ENCODE peak calls at places on chromosomes 11 and 22, in nine cellular contexts. V is fibroblast of mammary gland, T is stomach, A is endothelial cell, O is ovary, C is heart left ventricle, H is B cell, D is nephron progenitor cell, J is fibroblast of pulmonary artery. Y is an unnamed sample.

GRCh38 chr11:62930157-62930556 is 9.0 kb upstream of the CHRM1 start:
- DNase-seq in D (no peak), H (no peak), C (no peak), A (no peak), V (no peak), O (no peak), T (no peak), J (no peak), Y (no peak)

GRCh38 chr22:30304495-30305244 is 15.4 kb upstream of the CASTOR1 start:
- DNase-seq in H (peak), T (peak), O (no peak), A (no peak), C (no peak), D (no peak), V (no peak), J (no peak), Y (no peak)

GRCh38 chr11:95445746-95446333 is 214.8 kb upstream of the SESN3 start:
- DNase-seq in J (no peak), O (no peak), T (no peak), C (no peak), A (no peak), V (no peak), D (no peak), H (no peak), Y (no peak)

GRCh38 chr22:43174941-43175531 is 11.9 kb downstream of the TTLL12 start:
- DNase-seq in A (no peak), J (no peak), T (peak), C (no peak), V (no peak), D (no peak), H (no peak), O (no peak), Y (no peak)

GRCh38 chr11:36257351-36257750 is 31.9 kb downstream of the COMMD9 start:
- DNase-seq in H (no peak), A (no peak), C (no peak), D (no peak), J (peak), V (peak), T (no peak), O (peak), Y (no peak)

GRCh38 chr11:16917941-16918340 is 96.3 kb downstream of the PLEKHA7 start:
- DNase-seq in T (no peak), A (no peak), D (no peak), J (peak), V (no peak), O (no peak), H (no peak), C (no peak), Y (no peak)

GRCh38 chr11:86442420-86442819 is 67.7 kb downstream of the CCDC81 start:
- DNase-seq in H (no peak), J (no peak), V (peak), C (no peak), T (no peak), O (no peak), A (no peak), D (no peak), Y (no peak)

GRCh38 chr11:68503281-68503687 is 42.7 kb downstream of the PPP6R3 start:
- DNase-seq in D (no peak), A (peak), C (peak), J (peak), T (no peak), V (peak), H (no peak), O (no peak), Y (no peak)

GRCh38 chr11:69267395-69267805 is 26.6 kb upstream of the MYEOV start:
- DNase-seq in J (no peak), A (no peak), C (no peak), O (no peak), T (no peak), D (no peak), H (no peak), V (no peak), Y (no peak)

GRCh38 chr22:41078975-41079374 is 13.4 kb upstream of the EP300 start:
- DNase-seq in J (no peak), A (no peak), T (no peak), D (no peak), O (no peak), H (peak), C (no peak), V (no peak), Y (no peak)

GRCh38 chr11:63919267-63920125 is 2.5 kb upstream of the RCOR2 start:
- DNase-seq in T (peak), J (no peak), H (peak), A (no peak), V (peak), D (peak), O (peak), C (peak), Y (no peak)

GRCh38 chr11:126498281-126498680 is 142.8 kb downstream of the ST3GAL4 start:
- DNase-seq in V (no peak), J (no peak), D (no peak), H (no peak), A (no peak), C (no peak), T (no peak), O (no peak), Y (no peak)

GRCh38 chr11:63246045-63246444 is 2.6 kb upstream of the SLC22A25 start:
- DNase-seq in H (no peak), T (no peak), V (no peak), D (no peak), A (no peak), C (no peak), J (no peak), O (no peak), Y (no peak)

GRCh38 chr11:126167476-126167875 is 44.0 kb downstream of the RPUSD4 start:
- DNase-seq in J (no peak), V (peak), A (no peak), H (no peak), T (no peak), D (no peak), O (no peak), C (no peak), Y (no peak)

DNA sequence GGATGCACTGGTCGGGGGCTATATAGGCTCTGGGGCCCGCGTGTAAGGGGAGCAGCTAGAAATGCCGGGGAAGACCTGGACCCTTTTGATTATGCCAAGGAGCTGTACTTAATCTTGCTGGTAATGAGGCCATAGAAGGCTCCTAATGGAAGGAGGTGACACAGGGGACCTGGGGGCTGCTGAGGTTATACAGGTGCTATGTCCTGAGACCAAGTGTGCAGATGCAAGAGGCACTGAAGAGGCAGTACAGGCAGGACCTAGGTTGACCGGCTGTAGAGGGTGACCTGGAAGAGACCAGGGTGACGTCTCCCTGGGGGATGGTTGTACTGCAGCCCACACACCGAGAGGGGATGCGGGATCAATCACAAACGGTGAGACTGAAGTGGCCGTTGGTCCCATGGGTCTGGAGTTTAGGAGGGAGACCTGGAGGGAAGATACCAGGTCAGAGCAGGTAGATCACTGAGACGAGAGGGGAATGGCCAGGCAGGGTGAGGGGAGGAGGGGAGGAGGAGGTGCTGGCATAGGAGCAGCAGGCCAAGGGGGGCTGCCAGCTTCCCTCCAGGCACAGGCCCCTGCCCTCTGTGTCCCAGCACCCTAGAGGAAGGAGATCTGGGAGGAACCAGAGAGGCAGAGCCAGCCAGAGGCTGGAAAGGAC is 6.9 kb downstream of the MAPK8IP2 start:
- DNase-seq in J (no peak), D (no peak), H (peak), A (no peak), C (no peak), V (no peak), O (no peak), T (no peak), Y (no peak)
- TF ChIP-seq CTCF in J (no peak), D (no peak), H (no peak), A (no peak), C (no peak), V (no peak), O (no peak), T (no peak), Y (no peak)

GRCh38 chr11:47467372-47467771 is 18.4 kb upstream of the RAPSN start:
- DNase-seq in J (no peak), V (no peak), T (peak), C (no peak), A (no peak), H (no peak), D (no peak), O (no peak), Y (no peak)

GRCh38 chr11:47468598-47469214 is 19.8 kb upstream of the RAPSN start:
- DNase-seq in A (no peak), H (no peak), C (no peak), T (no peak), O (no peak), V (peak), J (peak), D (no peak), Y (no peak)

GRCh38 chr11:47466701-47467250 is 17.8 kb upstream of the RAPSN start:
- DNase-seq in J (peak), A (peak), C (peak), H (no peak), O (peak), T (peak), D (no peak), V (peak), Y (no peak)

GRCh38 chr11:47469411-47470179 is 20.7 kb upstream of the RAPSN start:
- DNase-seq in H (no peak), T (no peak), C (no peak), D (no peak), A (no peak), J (peak), V (peak), O (no peak), Y (no peak)

DNA sequence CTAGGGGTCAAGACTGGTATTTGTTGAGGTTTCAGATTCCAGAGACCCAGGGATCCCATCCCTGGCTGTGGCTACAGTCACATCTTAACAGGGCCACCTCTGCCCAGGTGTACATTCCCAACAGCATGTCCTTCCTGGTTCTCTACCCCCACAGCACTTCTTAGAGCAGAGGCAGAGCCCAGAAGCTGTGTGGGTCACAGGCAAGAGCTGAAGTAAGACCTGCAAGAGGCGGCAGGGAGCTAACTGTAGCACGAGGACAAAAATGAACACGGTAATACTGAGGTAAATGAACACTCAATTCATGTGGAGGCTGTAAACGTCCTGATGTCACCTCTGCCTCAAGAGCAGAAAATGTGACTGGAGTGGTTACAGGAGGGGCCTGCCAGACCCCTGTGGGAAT is 21.7 kb upstream of the RAPSN start:
- DNase-seq in A (no peak), D (no peak), V (no peak), O (no peak), T (no peak), J (no peak), C (no peak), H (no peak), Y (no peak)
- TF ChIP-seq CTCF in A (no peak), D (no peak), V (no peak), O (no peak), T (no peak), J (no peak), C (no peak), H (no peak), Y (no peak)

GRCh38 chr11:131737357-131737756 is 366.9 kb downstream of the NTM start:
- DNase-seq in C (no peak), O (no peak), J (peak), D (no peak), V (no peak), T (no peak), H (no peak), A (no peak), Y (no peak)
- TF ChIP-seq CTCF in C (no peak), O (no peak), J (peak), D (no peak), V (peak), T (no peak), H (no peak), A (no peak), Y (no peak)

GRCh38 chr11:27329867-27330632 is 33.0 kb downstream of the CCDC34 start:
- DNase-seq in V (peak), A (no peak), J (no peak), D (no peak), C (no peak), H (no peak), O (no peak), T (no peak), Y (no peak)
- TF ChIP-seq CTCF in V (no peak), A (no peak), J (no peak), D (no peak), C (no peak), H (no peak), O (no peak), T (no peak), Y (no peak)

DNA sequence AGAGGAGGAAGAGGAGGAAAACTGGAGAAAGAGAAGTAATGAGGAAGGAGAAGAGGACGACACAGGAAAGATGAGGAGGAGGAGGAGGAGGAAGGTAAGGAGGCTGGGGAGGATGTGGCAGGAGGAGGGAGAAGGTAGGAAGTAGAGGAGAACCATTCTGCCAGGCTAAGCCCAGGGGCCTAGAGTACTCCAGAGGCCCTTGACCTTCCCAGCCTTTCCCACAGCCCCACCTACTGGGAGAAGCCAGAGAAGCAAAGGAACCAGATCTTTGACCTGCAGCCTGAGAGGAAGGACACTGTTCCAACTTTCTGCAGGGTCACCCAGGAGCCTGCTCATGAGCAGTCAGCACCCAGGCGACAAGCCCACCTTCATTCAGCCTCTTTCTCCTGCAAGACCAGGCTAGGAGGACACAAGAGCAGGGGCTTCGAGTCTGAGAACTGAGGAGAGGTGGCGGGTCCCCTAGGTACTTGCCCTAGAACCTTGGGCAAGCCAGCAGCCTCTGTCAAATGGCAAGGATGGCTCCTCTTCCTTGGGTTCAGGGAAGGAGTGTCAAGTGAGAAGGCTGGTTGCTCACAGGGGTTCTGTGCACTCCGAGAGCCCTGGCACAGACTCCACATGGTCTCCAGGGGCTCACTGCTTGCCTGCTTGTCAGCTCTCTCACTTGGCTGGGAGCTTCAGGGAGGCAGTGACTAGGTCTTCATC is 27.9 kb upstream of the OAF start:
- DNase-seq in D (peak), H (no peak), O (no peak), J (no peak), A (peak), V (peak), T (peak), C (peak), Y (peak)
- TF ChIP-seq CTCF in D (peak), H (no peak), O (no peak), J (peak), A (peak), V (peak), T (peak), C (peak), Y (no peak)

DNA sequence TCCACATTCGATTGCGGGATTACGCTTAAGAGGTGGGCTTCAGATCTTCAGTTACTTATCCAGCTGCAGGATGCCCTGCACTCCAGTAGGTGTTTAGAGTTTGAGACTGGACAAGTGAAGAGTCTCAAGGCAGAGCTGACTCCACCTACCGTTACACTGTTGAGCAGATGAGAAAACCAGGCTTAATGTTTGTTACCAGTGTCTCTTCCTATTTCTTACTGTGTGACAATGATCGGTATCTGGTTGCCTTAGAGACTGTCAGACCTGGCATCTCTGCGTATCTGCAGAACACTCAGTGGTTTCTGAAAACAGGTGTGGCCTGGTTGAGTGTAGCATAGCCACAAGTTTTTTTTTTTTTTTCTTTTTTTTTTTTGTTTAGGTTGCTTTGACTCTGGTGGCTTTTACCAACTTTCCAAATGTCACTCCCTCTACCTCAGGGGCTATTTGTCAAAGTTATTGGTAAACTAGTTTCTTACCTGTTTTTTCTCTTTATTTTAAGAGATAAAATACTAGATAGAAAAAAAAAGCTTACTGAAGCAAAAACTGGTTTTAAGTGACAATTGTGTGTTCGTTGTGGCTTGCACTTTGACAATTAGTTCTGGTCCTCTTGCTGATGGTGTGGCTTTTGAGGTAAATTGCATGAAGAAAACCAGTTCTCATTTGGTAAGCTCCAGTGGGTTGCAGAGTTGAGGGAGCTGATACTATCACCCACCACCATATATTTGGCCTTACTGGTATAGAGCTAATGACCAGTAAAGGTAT is 284.8 kb downstream of the ETS1 start:
- DNase-seq in T (no peak), D (no peak), J (no peak), A (no peak), V (no peak), C (no peak), H (peak), O (no peak), Y (no peak)
- TF ChIP-seq CTCF in T (no peak), D (no peak), J (no peak), A (no peak), V (no peak), C (no peak), H (no peak), O (no peak), Y (no peak)

GRCh38 chr11:33089776-33090175 is 50.4 kb downstream of the TCP11L1 start:
- DNase-seq in T (no peak), O (no peak), D (no peak), V (no peak), C (no peak), J (peak), H (no peak), A (no peak), Y (no peak)
- TF ChIP-seq CTCF in T (no peak), O (no peak), D (no peak), V (no peak), C (no peak), J (peak), H (no peak), A (no peak), Y (no peak)

DNA sequence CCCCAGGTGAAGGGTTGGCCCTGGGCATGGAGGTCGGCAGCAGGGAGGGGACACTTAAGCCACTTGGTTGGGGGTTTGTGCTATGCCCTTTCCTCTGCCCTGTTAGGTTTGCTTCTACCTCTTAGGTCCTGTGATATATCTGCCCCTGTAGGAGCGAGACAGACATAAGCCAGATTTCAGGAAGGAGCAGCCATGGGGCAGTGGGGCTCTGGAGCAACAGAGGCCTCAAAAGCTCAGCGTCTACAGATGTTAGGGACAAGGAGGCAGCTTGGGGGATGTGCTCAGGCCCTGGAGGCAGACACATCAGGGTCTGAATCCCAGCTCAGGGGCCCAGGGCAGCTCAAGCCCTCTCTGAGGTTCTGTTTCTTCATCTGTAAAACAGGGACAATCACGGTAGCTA is 27.2 kb upstream of the KCNQ1OT1 start:
- DNase-seq in D (no peak), O (no peak), T (no peak), V (no peak), H (no peak), C (no peak), J (peak), A (no peak), Y (no peak)
- TF ChIP-seq CTCF in D (no peak), O (no peak), T (no peak), V (no peak), H (no peak), C (no peak), J (no peak), A (no peak), Y (no peak)

GRCh38 chr11:1520987-1521349 is 34.4 kb upstream of the MOB2 start:
- DNase-seq in A (no peak), C (peak), O (no peak), J (peak), T (no peak), V (no peak), H (no peak), D (no peak), Y (no peak)
- TF ChIP-seq CTCF in A (no peak), C (no peak), O (no peak), J (no peak), T (no peak), V (no peak), H (no peak), D (no peak), Y (no peak)